ENCODE peak calls at places on chromosomes 12 and 14, in five cellular contexts. One of them, this sample, is unnamed.

GRCh38 chr12:4997939-4998338 is 45.7 kb upstream of the KCNA5 start:
- DNase-seq in NCI-H1092 treated with DMSO at 0.1 percent for 48 hours: no peak
- DNase-seq in activated CD4-positive, alpha-beta T cell treated with anti-CD3 and anti-CD28 coated beads for 36 hours: no peak
- DNase-seq in central memory CD8-positive, alpha-beta T cell: no peak
- DNase-seq in GM04504: peak
- DNase-seq in this sample: peak

GRCh38 chr12:131983554-131983953 is 33.8 kb downstream of the EP400 start:
- DNase-seq in NCI-H1092 treated with DMSO at 0.1 percent for 48 hours: no peak
- DNase-seq in GM04504: no peak
- DNase-seq in central memory CD8-positive, alpha-beta T cell: no peak
- DNase-seq in activated CD4-positive, alpha-beta T cell treated with anti-CD3 and anti-CD28 coated beads for 36 hours: no peak
- DNase-seq in this sample: no peak

GRCh38 chr14:76262591-76262990 is 110.9 kb downstream of the GPATCH2L start:
- DNase-seq in NCI-H1092 treated with DMSO at 0.1 percent for 48 hours: no peak
- DNase-seq in GM04504: no peak
- DNase-seq in activated CD4-positive, alpha-beta T cell treated with anti-CD3 and anti-CD28 coated beads for 36 hours: no peak
- DNase-seq in central memory CD8-positive, alpha-beta T cell: no peak
- DNase-seq in this sample: no peak

GRCh38 chr12:131911851-131912525 is 17.1 kb upstream of the PUS1 start:
- DNase-seq in NCI-H1092 treated with DMSO at 0.1 percent for 48 hours: no peak
- DNase-seq in activated CD4-positive, alpha-beta T cell treated with anti-CD3 and anti-CD28 coated beads for 36 hours: no peak
- DNase-seq in GM04504: no peak
- DNase-seq in central memory CD8-positive, alpha-beta T cell: no peak
- DNase-seq in this sample: no peak

GRCh38 chr14:106691601-106692291 is 1165.4 kb downstream of the TMEM121 start:
- DNase-seq in NCI-H1092 treated with DMSO at 0.1 percent for 48 hours: no peak
- DNase-seq in GM04504: no peak
- DNase-seq in central memory CD8-positive, alpha-beta T cell: peak
- DNase-seq in activated CD4-positive, alpha-beta T cell treated with anti-CD3 and anti-CD28 coated beads for 36 hours: peak
- DNase-seq in this sample: no peak

GRCh38 chr14:103143535-103143934 is 20.3 kb downstream of the TNFAIP2 start:
- DNase-seq in activated CD4-positive, alpha-beta T cell treated with anti-CD3 and anti-CD28 coated beads for 36 hours: no peak
- DNase-seq in NCI-H1092 treated with DMSO at 0.1 percent for 48 hours: no peak
- DNase-seq in GM04504: no peak
- DNase-seq in central memory CD8-positive, alpha-beta T cell: no peak
- DNase-seq in this sample: no peak

GRCh38 chr14:106879241-106879640 is 1352.9 kb downstream of the TMEM121 start:
- DNase-seq in activated CD4-positive, alpha-beta T cell treated with anti-CD3 and anti-CD28 coated beads for 36 hours: peak
- DNase-seq in central memory CD8-positive, alpha-beta T cell: no peak
- DNase-seq in GM04504: no peak
- DNase-seq in NCI-H1092 treated with DMSO at 0.1 percent for 48 hours: no peak
- DNase-seq in this sample: no peak

GRCh38 chr12:52691076-52691764 is 11.0 kb upstream of the KRT1 start:
- DNase-seq in central memory CD8-positive, alpha-beta T cell: no peak
- DNase-seq in activated CD4-positive, alpha-beta T cell treated with anti-CD3 and anti-CD28 coated beads for 36 hours: peak
- DNase-seq in NCI-H1092 treated with DMSO at 0.1 percent for 48 hours: peak
- DNase-seq in GM04504: no peak
- DNase-seq in this sample: no peak

GRCh38 chr12:5927732-5928516 is 17.1 kb downstream of the ANO2 start:
- DNase-seq in central memory CD8-positive, alpha-beta T cell: no peak
- DNase-seq in GM04504: no peak
- DNase-seq in NCI-H1092 treated with DMSO at 0.1 percent for 48 hours: no peak
- DNase-seq in activated CD4-positive, alpha-beta T cell treated with anti-CD3 and anti-CD28 coated beads for 36 hours: no peak
- DNase-seq in this sample: no peak

GRCh38 chr14:95700221-95700976 is 13.5 kb downstream of the TCL1A start:
- DNase-seq in activated CD4-positive, alpha-beta T cell treated with anti-CD3 and anti-CD28 coated beads for 36 hours: no peak
- DNase-seq in GM04504: no peak
- DNase-seq in central memory CD8-positive, alpha-beta T cell: no peak
- DNase-seq in NCI-H1092 treated with DMSO at 0.1 percent for 48 hours: no peak
- DNase-seq in this sample: no peak

GRCh38 chr14:95620659-95621059 is 65.6 kb upstream of the TCL1B start:
- DNase-seq in NCI-H1092 treated with DMSO at 0.1 percent for 48 hours: peak
- DNase-seq in activated CD4-positive, alpha-beta T cell treated with anti-CD3 and anti-CD28 coated beads for 36 hours: no peak
- DNase-seq in GM04504: no peak
- DNase-seq in central memory CD8-positive, alpha-beta T cell: no peak
- DNase-seq in this sample: no peak

GRCh38 chr12:78797201-78797931 is 67.2 kb upstream of the SYT1 start:
- DNase-seq in NCI-H1092 treated with DMSO at 0.1 percent for 48 hours: no peak
- DNase-seq in activated CD4-positive, alpha-beta T cell treated with anti-CD3 and anti-CD28 coated beads for 36 hours: no peak
- DNase-seq in central memory CD8-positive, alpha-beta T cell: no peak
- DNase-seq in GM04504: no peak
- DNase-seq in this sample: no peak

GRCh38 chr14:94936411-94936892 is 166.5 kb upstream of the GSC start:
- DNase-seq in GM04504: peak
- DNase-seq in activated CD4-positive, alpha-beta T cell treated with anti-CD3 and anti-CD28 coated beads for 36 hours: no peak
- DNase-seq in central memory CD8-positive, alpha-beta T cell: no peak
- DNase-seq in NCI-H1092 treated with DMSO at 0.1 percent for 48 hours: peak
- DNase-seq in this sample: no peak

GRCh38 chr14:91383439-91383838 is 34.2 kb downstream of the CCDC88C start:
- DNase-seq in NCI-H1092 treated with DMSO at 0.1 percent for 48 hours: peak
- DNase-seq in activated CD4-positive, alpha-beta T cell treated with anti-CD3 and anti-CD28 coated beads for 36 hours: no peak
- DNase-seq in central memory CD8-positive, alpha-beta T cell: no peak
- DNase-seq in GM04504: no peak
- DNase-seq in this sample: no peak

GRCh38 chr14:71339650-71340415 is 432.6 kb downstream of the PCNX1 start:
- DNase-seq in NCI-H1092 treated with DMSO at 0.1 percent for 48 hours: no peak
- DNase-seq in activated CD4-positive, alpha-beta T cell treated with anti-CD3 and anti-CD28 coated beads for 36 hours: no peak
- DNase-seq in central memory CD8-positive, alpha-beta T cell: no peak
- DNase-seq in GM04504: no peak
- DNase-seq in this sample: no peak

GRCh38 chr14:50417853-50418252 is 21.2 kb upstream of the CDKL1 start:
- DNase-seq in GM04504: no peak
- DNase-seq in central memory CD8-positive, alpha-beta T cell: no peak
- DNase-seq in activated CD4-positive, alpha-beta T cell treated with anti-CD3 and anti-CD28 coated beads for 36 hours: no peak
- DNase-seq in NCI-H1092 treated with DMSO at 0.1 percent for 48 hours: no peak
- DNase-seq in this sample: no peak

GRCh38 chr12:97921957-97922722 is 459.5 kb downstream of the RMST start:
- DNase-seq in GM04504: peak
- DNase-seq in NCI-H1092 treated with DMSO at 0.1 percent for 48 hours: no peak
- DNase-seq in activated CD4-positive, alpha-beta T cell treated with anti-CD3 and anti-CD28 coated beads for 36 hours: no peak
- DNase-seq in central memory CD8-positive, alpha-beta T cell: no peak
- DNase-seq in this sample: no peak

GRCh38 chr12:109968032-109968420 is 28.1 kb downstream of the GIT2 start:
- DNase-seq in GM04504: no peak
- DNase-seq in central memory CD8-positive, alpha-beta T cell: no peak
- DNase-seq in NCI-H1092 treated with DMSO at 0.1 percent for 48 hours: no peak
- DNase-seq in activated CD4-positive, alpha-beta T cell treated with anti-CD3 and anti-CD28 coated beads for 36 hours: no peak
- DNase-seq in this sample: no peak